ENCODE peak calls at places on chromosomes 12 and 14, in nine cellular contexts. K, X, H, Q, U, A, N, E and P are unnamed samples. For H3K4me1, the result is how much of the 10 kb centered on the place peaks cover.

GRCh38 chr12:57772429-57773322 is at the start of gene EEF1AKMT3:
- DNase-seq in K (peak), N (peak), Q (peak), A (no peak), H (peak), X (peak), E (peak), U (peak), P (peak)

GRCh38 chr12:89883630-89884364 is 175.2 kb upstream of the ATP2B1 start:
- DNase-seq in A (peak), X (no peak), E (no peak), K (no peak), H (no peak), N (no peak), Q (no peak), U (no peak), P (no peak)

GRCh38 chr12:51025182-51025747 is 919 bp downstream of the SLC11A2 start:
- DNase-seq in H (no peak), Q (no peak), N (no peak), U (no peak), K (no peak), X (no peak), A (no peak), E (no peak), P (no peak)

GRCh38 chr12:12717586-12718381 is 616 bp downstream of the CDKN1B start:
- DNase-seq in U (peak), K (peak), X (peak), N (peak), E (peak), H (no peak), Q (peak), A (no peak), P (no peak)

GRCh38 chr14:84403585-84403984 is 1126.4 kb upstream of the FLRT2 start:
- DNase-seq in K (no peak), A (no peak), Q (peak), U (no peak), X (no peak), E (no peak), N (peak), H (no peak), P (no peak)

GRCh38 chr14:97027256-97027999 is 230.2 kb downstream of the VRK1 start:
- DNase-seq in E (no peak), K (no peak), Q (no peak), X (no peak), H (no peak), U (no peak), N (no peak), A (peak), P (no peak)

GRCh38 chr14:65945333-65945732 is 532.8 kb downstream of the FUT8 start:
- DNase-seq in X (no peak), E (no peak), Q (no peak), K (no peak), U (no peak), H (no peak), A (no peak), N (no peak), P (no peak)

GRCh38 chr14:63203618-63204406 is 431 bp upstream of the RHOJ start:
- DNase-seq in H (peak), E (peak), A (peak), Q (peak), U (peak), N (peak), X (peak), K (peak), P (no peak)

GRCh38 chr12:16189849-16190248 is 87.6 kb downstream of the SLC15A5 start:
- DNase-seq in H (no peak), E (no peak), K (no peak), X (no peak), U (no peak), A (peak), Q (peak), N (peak), P (no peak)

GRCh38 chr14:28406181-28406580 is 360.4 kb upstream of the FOXG1 start:
- DNase-seq in X (no peak), Q (peak), E (no peak), K (no peak), N (no peak), A (no peak), H (no peak), U (no peak), P (no peak)

GRCh38 chr12:107134558-107134957 is 41.2 kb upstream of the CRY1 start:
- DNase-seq in A (no peak), X (no peak), K (no peak), E (no peak), U (no peak), N (no peak), Q (peak), H (no peak), P (no peak)

GRCh38 chr12:66555113-66555512 is 123.8 kb downstream of the GRIP1 start:
- DNase-seq in K (no peak), A (no peak), E (no peak), U (no peak), X (no peak), H (no peak), N (no peak), Q (peak), P (no peak)

GRCh38 chr12:101670007-101670671 is 27.3 kb upstream of the CHPT1 start:
- DNase-seq in H (no peak), E (no peak), N (peak), X (no peak), Q (peak), K (peak), A (peak), U (peak), P (no peak)

GRCh38 chr12:59977779-59978178 is 381.9 kb downstream of the SLC16A7 start:
- DNase-seq in X (no peak), K (no peak), N (no peak), A (no peak), E (no peak), Q (peak), H (no peak), U (no peak), P (no peak)

GRCh38 chr12:49949124-49949845 is 1.3 kb upstream of the AQP2 start:
- DNase-seq in U (no peak), N (no peak), A (no peak), X (peak), Q (no peak), E (peak), H (no peak), K (no peak), P (peak)

GRCh38 chr14:105161314-105161713 is 7.3 kb downstream of the JAG2 start:
- DNase-seq in H (no peak), E (no peak), U (no peak), Q (no peak), N (no peak), A (no peak), X (no peak), K (no peak), P (no peak)

GRCh38 chr14:96256420-96256819 is 410 bp downstream of the BDKRB1 start:
- DNase-seq in E (no peak), U (no peak), H (no peak), N (no peak), K (no peak), X (no peak), A (no peak), Q (no peak), P (no peak)

GRCh38 chr14:65072256-65072655 is 30.1 kb downstream of the MAX start:
- DNase-seq in X (no peak), K (no peak), H (no peak), Q (no peak), U (no peak), A (no peak), E (no peak), N (no peak), P (no peak)

GRCh38 chr12:75414671-75415070 is 23.8 kb downstream of the GLIPR1L2 start:
- DNase-seq in U (no peak), N (no peak), H (no peak), X (no peak), K (no peak), A (no peak), E (no peak), Q (no peak), P (no peak)

GRCh38 chr14:67514650-67515385 is 18.3 kb upstream of the PLEKHH1 start:
- DNase-seq in Q (peak), K (peak), E (peak), U (peak), A (no peak), H (peak), X (peak), N (peak), P (no peak)

GRCh38 chr14:23984891-23985607 is 3.7 kb upstream of the DHRS4L2 start:
- DNase-seq in N (no peak), A (no peak), K (no peak), E (no peak), Q (peak), X (no peak), U (peak), H (no peak), P (no peak)
- H3K4me1 ChIP-seq in N (under half), A (under half), K (under half), E (under half), Q (under half), X (under half), U (under half), H (under half), P (under half)

GRCh38 chr12:108850854-108851573 is 6.4 kb downstream of the SSH1 start:
- DNase-seq in A (no peak), K (no peak), E (peak), N (no peak), Q (no peak), X (peak), U (peak), H (no peak), P (no peak)
- H3K4me1 ChIP-seq in A (under half), K (under half), E (under half), N (under half), Q (under half), X (under half), U (under half), H (under half), P (under half)

GRCh38 chr14:75168586-75169335 is 7.7 kb downstream of the TMED10 start:
- DNase-seq in H (no peak), Q (peak), K (no peak), E (no peak), X (no peak), N (no peak), A (no peak), U (no peak), P (no peak)
- H3K4me1 ChIP-seq in H (under half), Q (under half), K (half or more), E (under half), X (under half), N (under half), A (under half), U (under half), P (under half)

DNA sequence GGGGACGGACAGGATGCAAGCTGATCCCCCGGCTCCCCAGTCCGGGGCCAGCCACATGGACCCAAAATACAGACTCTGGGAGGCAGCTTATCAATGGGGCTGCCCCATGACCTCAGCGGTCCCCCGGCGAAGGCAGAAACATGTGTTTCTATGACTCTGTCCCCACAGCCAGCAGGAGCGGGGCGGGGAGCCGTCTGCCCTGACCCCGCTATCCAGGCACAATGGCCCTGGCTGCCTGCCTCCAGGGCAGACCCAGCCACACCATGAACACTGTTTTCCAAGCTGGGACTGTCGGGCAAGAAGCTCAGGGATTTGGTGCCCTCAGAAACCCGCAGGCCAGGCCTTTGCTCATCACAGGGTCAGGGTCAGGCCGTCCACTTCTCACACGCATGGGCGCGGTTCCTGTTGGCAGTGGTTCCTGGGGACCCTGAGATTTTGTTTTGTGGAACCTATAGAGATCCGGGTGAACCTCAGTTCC is 75.0 kb downstream of the RFLNA start:
- DNase-seq in X (peak), H (no peak), Q (no peak), A (no peak), U (no peak), K (no peak), E (no peak), N (no peak), P (no peak)
- H3K4me1 ChIP-seq in X (under half), H (under half), Q (under half), A (under half), U (under half), K (half or more), E (under half), N (under half), P (under half)

GRCh38 chr12:6641131-6641530 is 5.4 kb upstream of the LPAR5 start:
- DNase-seq in E (no peak), U (no peak), K (no peak), H (no peak), X (no peak), N (no peak), A (no peak), Q (no peak), P (no peak)
- H3K4me1 ChIP-seq in E (under half), U (under half), K (under half), H (under half), X (under half), N (under half), A (under half), Q (under half), P (under half)

GRCh38 chr14:22557846-22558220 is 31.2 kb downstream of the DAD1 start:
- DNase-seq in K (no peak), E (no peak), H (no peak), Q (no peak), A (no peak), X (no peak), N (no peak), U (no peak), P (no peak)

GRCh38 chr14:22558221-22558913 is 30.7 kb downstream of the DAD1 start:
- DNase-seq in H (no peak), A (no peak), X (no peak), E (no peak), U (no peak), Q (no peak), N (no peak), K (no peak), P (no peak)

GRCh38 chr14:22560638-22561365 is 28.2 kb downstream of the DAD1 start:
- DNase-seq in K (peak), X (no peak), U (no peak), A (no peak), N (peak), Q (peak), H (no peak), E (no peak), P (no peak)

GRCh38 chr14:22556990-22557623 is 31.9 kb downstream of the DAD1 start:
- DNase-seq in Q (peak), A (peak), H (peak), K (peak), N (peak), E (peak), U (peak), X (peak), P (peak)

DNA sequence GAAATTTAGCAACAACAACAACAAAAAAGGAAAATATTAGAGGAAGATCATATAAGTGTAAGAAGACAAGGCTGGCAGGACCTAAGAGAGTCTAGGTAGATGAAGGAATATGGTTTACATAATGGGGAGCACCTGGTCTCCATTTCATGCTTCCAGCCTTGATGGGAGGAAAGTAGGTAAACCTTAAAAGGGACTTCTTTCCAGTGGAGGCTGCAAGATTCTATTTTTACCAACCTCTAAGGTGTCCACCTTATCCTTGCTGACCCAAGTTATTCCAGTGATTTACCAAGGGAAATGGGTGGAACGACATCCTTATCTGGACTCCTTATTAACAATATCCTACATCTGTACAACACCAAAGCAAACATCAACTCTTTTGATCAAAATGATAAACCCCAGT is 30.0 kb downstream of the DAD1 start:
- DNase-seq in E (no peak), H (no peak), A (no peak), N (no peak), U (no peak), X (no peak), K (no peak), Q (no peak), P (no peak)
- H3K4me1 ChIP-seq in E (under half), H (under half), A (under half), N (under half), U (under half), X (under half), K (half or more), Q (under half), P (under half)